ENCODE peak calls at places on chromosomes 16 and 17, in six cellular contexts. E is uterus; N is cardiac fibroblast; B is OCI-LY7; D is mesendoderm; X is activated T-helper 1 cell treated with anti-CD3 and anti-CD28 coated beads, Interleukin-2, amount 50 U/mL, for 16 hours. Z is an unnamed sample.

GRCh38 chr17:40303009-40303657 is 5.8 kb upstream of the RARA start:
- DNase-seq in D (peak; percentile 70), E (peak; percentile 44), X (no peak), B (peak; percentile 60), N (peak; percentile 82), Z (no peak)

GRCh38 chr16:87806608-87807546 is 41.1 kb upstream of the KLHDC4 start:
- DNase-seq in N (peak; percentile 88), X (no peak), E (no peak), B (peak; percentile 95), D (peak; percentile 92), Z (peak; percentile 76)

GRCh38 chr17:60528828-60529227 is 2.8 kb upstream of the APPBP2 start:
- DNase-seq in N (no peak), X (no peak), E (no peak), B (no peak), D (no peak), Z (no peak)

GRCh38 chr17:43020789-43021738 is 1.1 kb downstream of the VAT1 start:
- DNase-seq in N (peak; percentile 76), D (peak; percentile 93), X (no peak), B (peak; percentile 58), E (peak; percentile 82), Z (peak; percentile 85)

GRCh38 chr17:17710728-17711541 is 29.7 kb downstream of the RAI1 start:
- DNase-seq in D (peak; percentile 94), E (peak; percentile 66), X (no peak), N (peak; percentile 83), B (no peak), Z (no peak)

GRCh38 chr16:9048302-9048700 is 43.1 kb upstream of the HAPSTR1 start:
- DNase-seq in E (no peak), D (no peak), B (no peak), N (peak; percentile 59), X (no peak), Z (no peak)

GRCh38 chr16:87056551-87056950 is 260.6 kb downstream of the C16orf95 start:
- DNase-seq in N (no peak), D (peak; percentile 27), E (no peak), X (no peak), B (no peak), Z (no peak)

GRCh38 chr17:40097931-40098845 is 2.2 kb downstream of the NR1D1 start:
- DNase-seq in E (peak; percentile 75), N (peak; percentile 69), X (no peak), B (no peak), D (no peak), Z (peak; percentile 89)

GRCh38 chr16:50928065-50928464 is 186.2 kb downstream of the CYLD start:
- DNase-seq in E (no peak), N (no peak), X (no peak), D (no peak), B (no peak), Z (no peak)

GRCh38 chr16:1395444-1396074 is 18.9 kb downstream of the UNKL start:
- DNase-seq in B (no peak), D (no peak), X (no peak), N (no peak), E (no peak), Z (no peak)

Z was measured in right atrium auricular region.